ENCODE peak calls at places on chromosomes 16 and 17, in nine cellular contexts. W, Q, Z, B, G, J, R, K and Y are unnamed samples. For H3K36me3, the result is how much of the 10 kb centered on the place peaks cover.

GRCh38 chr17:83189673-83190385 is 110.4 kb downstream of the METRNL start:
- DNase-seq in W (no peak), Q (no peak), Z (peak), B (peak), G (no peak), J (peak), R (no peak), K (peak), Y (no peak)

GRCh38 chr16:49338867-49339266 is 34.7 kb upstream of the C16orf78 start:
- DNase-seq in W (no peak), Q (no peak), Z (no peak), B (no peak), G (no peak), J (no peak), R (no peak), K (no peak), Y (no peak)

GRCh38 chr16:19118938-19119431 is 5.2 kb downstream of the ITPRIPL2 start:
- DNase-seq in W (no peak), Q (peak), Z (peak), B (peak), G (no peak), J (peak), R (no peak), K (no peak), Y (no peak)

GRCh38 chr16:48426244-48427135 is 41.3 kb upstream of the SIAH1 start:
- DNase-seq in W (no peak), Q (no peak), Z (peak), B (no peak), G (no peak), J (no peak), R (no peak), K (no peak), Y (no peak)

GRCh38 chr17:16442594-16443389 is 27.4 kb downstream of the TRPV2 start:
- DNase-seq in W (no peak), Q (no peak), Z (no peak), B (no peak), G (no peak), J (no peak), R (no peak), K (no peak), Y (no peak)

GRCh38 chr17:30332057-30332542 is 1.8 kb downstream of the TMIGD1 start:
- DNase-seq in W (no peak), Q (no peak), Z (peak), B (no peak), G (no peak), J (no peak), R (no peak), K (no peak), Y (no peak)

GRCh38 chr16:10576390-10577304 is 3.8 kb downstream of the EMP2 start:
- DNase-seq in W (no peak), Q (no peak), Z (no peak), B (no peak), G (no peak), J (no peak), R (no peak), K (no peak), Y (peak)

GRCh38 chr17:68290268-68290954 is 516 bp downstream of the SLC16A6 start:
- DNase-seq in W (no peak), Q (no peak), Z (no peak), B (no peak), G (peak), J (no peak), R (peak), K (peak), Y (peak)

GRCh38 chr17:62597150-62597549 is 30.3 kb upstream of the MRC2 start:
- DNase-seq in W (no peak), Q (no peak), Z (no peak), B (no peak), G (no peak), J (no peak), R (no peak), K (no peak), Y (no peak)

GRCh38 chr17:77247048-77247541 is 106.3 kb downstream of the SEC14L1 start:
- DNase-seq in W (no peak), Q (peak), Z (peak), B (peak), G (peak), J (peak), R (peak), K (peak), Y (peak)

GRCh38 chr16:9072806-9073341 is 18.6 kb upstream of the HAPSTR1 start:
- DNase-seq in W (no peak), Q (no peak), Z (peak), B (no peak), G (no peak), J (no peak), R (no peak), K (no peak), Y (no peak)

GRCh38 chr16:912322-912683 is 58.5 kb downstream of the LMF1 start:
- DNase-seq in W (no peak), Q (no peak), Z (no peak), B (no peak), G (no peak), J (no peak), R (no peak), K (peak), Y (no peak)

GRCh38 chr16:7602424-7602935 is 269.8 kb downstream of the RBFOX1 start:
- DNase-seq in W (no peak), Q (no peak), Z (no peak), B (no peak), G (no peak), J (no peak), R (no peak), K (no peak), Y (peak)

GRCh38 chr16:51549836-51550235 is 398.8 kb upstream of the SALL1 start:
- DNase-seq in W (no peak), Q (no peak), Z (no peak), B (no peak), G (no peak), J (no peak), R (no peak), K (no peak), Y (no peak)

GRCh38 chr16:27405546-27406451 is 3.8 kb downstream of the IL21R start:
- DNase-seq in W (no peak), Q (no peak), Z (no peak), B (no peak), G (no peak), J (no peak), R (no peak), K (no peak), Y (peak)

GRCh38 chr17:49468827-49469385 is 26.2 kb upstream of the NGFR start:
- DNase-seq in W (no peak), Q (no peak), Z (peak), B (peak), G (no peak), J (no peak), R (no peak), K (no peak), Y (no peak)

GRCh38 chr16:49277766-49278566 is 3.7 kb downstream of the CBLN1 start:
- DNase-seq in W (no peak), Q (no peak), Z (peak), B (no peak), G (no peak), J (no peak), R (no peak), K (no peak), Y (peak)

GRCh38 chr17:30990458-30990857 is 19.6 kb downstream of the RNF135 start:
- DNase-seq in W (no peak), Q (no peak), Z (no peak), B (no peak), G (no peak), J (no peak), R (no peak), K (no peak), Y (no peak)

GRCh38 chr17:80353718-80354275 is 61.2 kb upstream of the ENDOV start:
- DNase-seq in W (no peak), Q (no peak), Z (no peak), B (no peak), G (no peak), J (no peak), R (no peak), K (no peak), Y (no peak)

GRCh38 chr17:80352216-80352895 is 62.6 kb upstream of the ENDOV start:
- DNase-seq in W (no peak), Q (no peak), Z (no peak), B (no peak), G (no peak), J (no peak), R (no peak), K (no peak), Y (no peak)

GRCh38 chr17:80356231-80356856 is 58.6 kb upstream of the ENDOV start:
- DNase-seq in W (no peak), Q (no peak), Z (no peak), B (no peak), G (no peak), J (no peak), R (no peak), K (no peak), Y (no peak)

GRCh38 chr17:80352991-80353665 is 61.8 kb upstream of the ENDOV start:
- DNase-seq in W (no peak), Q (no peak), Z (no peak), B (no peak), G (no peak), J (no peak), R (no peak), K (no peak), Y (no peak)

DNA sequence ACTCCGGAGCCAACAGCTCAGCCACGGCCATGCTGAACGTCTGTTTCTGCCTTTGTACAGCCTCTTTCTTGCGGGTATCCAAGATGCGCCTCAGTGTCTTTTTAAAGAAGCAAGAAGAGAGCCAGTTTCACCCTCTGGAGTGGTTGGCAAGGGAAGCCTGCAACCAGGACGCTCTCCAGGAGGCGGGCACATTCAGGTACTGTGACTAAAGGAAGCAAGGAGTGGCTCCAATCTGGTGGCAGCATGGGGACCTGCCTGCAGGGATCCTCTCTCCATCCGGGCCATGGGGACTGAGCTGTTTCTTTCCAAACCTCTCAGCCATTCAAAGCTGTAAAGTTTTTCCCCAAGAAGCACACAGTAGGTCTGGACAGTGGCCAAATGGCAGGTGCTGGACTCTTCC is 60.6 kb upstream of the ENDOV start:
- DNase-seq in W (no peak), Q (no peak), Z (no peak), B (no peak), G (no peak), J (no peak), R (no peak), K (no peak), Y (no peak)
- H3K36me3 ChIP-seq in W (half or more), Q (half or more), Z (half or more), B (under half), G (half or more), J (half or more), R (half or more), K (half or more), Y (under half)

GRCh38 chr17:37458805-37459204 is 30.9 kb upstream of the DUSP14 start:
- DNase-seq in W (no peak), Q (no peak), Z (no peak), B (no peak), G (no peak), J (peak), R (no peak), K (no peak), Y (no peak)

GRCh38 chr17:37462492-37462891 is 27.2 kb upstream of the DUSP14 start:
- DNase-seq in W (no peak), Q (no peak), Z (no peak), B (no peak), G (no peak), J (no peak), R (no peak), K (no peak), Y (no peak)

GRCh38 chr17:37465058-37465616 is 24.6 kb upstream of the DUSP14 start:
- DNase-seq in W (no peak), Q (no peak), Z (no peak), B (no peak), G (no peak), J (no peak), R (peak), K (no peak), Y (no peak)

GRCh38 chr17:37463039-37463438 is 26.7 kb upstream of the DUSP14 start:
- DNase-seq in W (no peak), Q (no peak), Z (no peak), B (no peak), G (no peak), J (no peak), R (no peak), K (no peak), Y (no peak)

DNA sequence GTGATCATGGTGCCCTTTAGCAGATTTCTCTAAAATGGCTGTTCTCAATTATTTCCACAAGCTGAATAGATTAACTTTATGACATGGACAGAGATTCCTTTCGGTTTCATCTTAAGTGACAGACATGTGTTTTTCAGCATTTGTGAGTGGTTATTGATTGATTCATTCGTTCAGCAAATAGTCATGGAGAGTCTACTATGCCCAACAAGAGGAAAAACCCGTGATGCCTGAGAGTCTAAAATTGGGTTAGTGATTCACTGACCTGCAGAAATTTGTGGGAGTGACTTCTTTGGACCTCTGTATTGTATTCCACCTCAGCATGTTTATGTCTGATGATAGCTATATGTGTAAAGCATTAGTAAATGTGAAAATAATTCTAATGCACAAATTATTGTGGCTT is 28.0 kb upstream of the DUSP14 start:
- DNase-seq in W (no peak), Q (no peak), Z (no peak), B (no peak), G (no peak), J (no peak), R (no peak), K (no peak), Y (no peak)
- H3K36me3 ChIP-seq in W (under half), Q (under half), Z (under half), B (under half), G (under half), J (under half), R (under half), K (under half), Y (under half)

GRCh38 chr17:43825567-43825966 is 7.4 kb downstream of the MPP3 start:
- DNase-seq in W (no peak), Q (no peak), Z (no peak), B (no peak), G (no peak), J (no peak), R (no peak), K (no peak), Y (no peak)

GRCh38 chr17:43820759-43821158 is 12.2 kb downstream of the MPP3 start:
- DNase-seq in W (no peak), Q (no peak), Z (no peak), B (no peak), G (no peak), J (no peak), R (no peak), K (no peak), Y (no peak)

GRCh38 chr17:43826206-43826605 is 6.7 kb downstream of the MPP3 start:
- DNase-seq in W (no peak), Q (no peak), Z (no peak), B (no peak), G (no peak), J (no peak), R (no peak), K (no peak), Y (no peak)

GRCh38 chr17:43822566-43823190 is 10.3 kb downstream of the MPP3 start:
- DNase-seq in W (no peak), Q (no peak), Z (no peak), B (no peak), G (no peak), J (no peak), R (no peak), K (no peak), Y (no peak)

GRCh38 chr17:43823350-43824084 is 9.4 kb downstream of the MPP3 start:
- DNase-seq in W (no peak), Q (no peak), Z (no peak), B (no peak), G (no peak), J (no peak), R (no peak), K (peak), Y (no peak)
- H3K36me3 ChIP-seq in W (under half), Q (under half), Z (under half), B (under half), G (under half), J (under half), R (under half), K (under half), Y (under half)

GRCh38 chr17:75232786-75233185 is 27.3 kb downstream of the NUP85 start:
- DNase-seq in W (no peak), Q (no peak), Z (no peak), B (no peak), G (no peak), J (no peak), R (no peak), K (no peak), Y (no peak)

GRCh38 chr17:75228847-75229246 is 23.4 kb downstream of the NUP85 start:
- DNase-seq in W (no peak), Q (no peak), Z (no peak), B (no peak), G (no peak), J (no peak), R (no peak), K (no peak), Y (no peak)

GRCh38 chr17:75231741-75232464 is 26.4 kb downstream of the NUP85 start:
- DNase-seq in W (no peak), Q (no peak), Z (no peak), B (no peak), G (no peak), J (no peak), R (no peak), K (no peak), Y (no peak)

GRCh38 chr17:75228305-75228704 is 22.8 kb downstream of the NUP85 start:
- DNase-seq in W (no peak), Q (no peak), Z (no peak), B (no peak), G (no peak), J (no peak), R (no peak), K (no peak), Y (no peak)

DNA sequence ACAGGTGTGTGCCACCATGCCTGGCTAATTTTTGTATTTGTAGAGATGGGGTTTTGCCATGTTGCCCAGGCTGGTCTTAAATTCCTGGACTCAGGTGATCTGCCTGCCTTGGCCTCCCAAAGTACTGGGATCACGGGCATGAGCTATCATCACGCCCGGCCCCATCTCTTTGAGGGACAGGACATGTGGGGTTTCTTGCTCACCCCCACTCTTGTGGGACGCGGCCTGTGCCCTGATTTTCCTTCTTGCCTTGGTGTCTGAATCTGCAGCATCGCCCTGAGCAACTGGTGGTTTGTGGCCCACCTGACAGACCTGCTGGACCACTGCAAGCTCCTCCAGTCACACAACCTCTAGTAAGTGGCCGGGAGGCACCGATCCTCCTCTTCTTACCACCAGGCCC is 25.6 kb downstream of the NUP85 start:
- DNase-seq in W (no peak), Q (no peak), Z (no peak), B (no peak), G (no peak), J (no peak), R (no peak), K (no peak), Y (no peak)
- H3K36me3 ChIP-seq in W (half or more), Q (under half), Z (half or more), B (under half), G (half or more), J (half or more), R (half or more), K (half or more), Y (half or more)

GRCh38 chr17:18071751-18072150 is 16.0 kb upstream of the DRG2 start:
- DNase-seq in W (no peak), Q (no peak), Z (no peak), B (no peak), G (no peak), J (no peak), R (no peak), K (no peak), Y (no peak)
- H3K36me3 ChIP-seq in W (under half), Q (under half), Z (under half), B (under half), G (under half), J (under half), R (under half), K (under half), Y (under half)

DNA sequence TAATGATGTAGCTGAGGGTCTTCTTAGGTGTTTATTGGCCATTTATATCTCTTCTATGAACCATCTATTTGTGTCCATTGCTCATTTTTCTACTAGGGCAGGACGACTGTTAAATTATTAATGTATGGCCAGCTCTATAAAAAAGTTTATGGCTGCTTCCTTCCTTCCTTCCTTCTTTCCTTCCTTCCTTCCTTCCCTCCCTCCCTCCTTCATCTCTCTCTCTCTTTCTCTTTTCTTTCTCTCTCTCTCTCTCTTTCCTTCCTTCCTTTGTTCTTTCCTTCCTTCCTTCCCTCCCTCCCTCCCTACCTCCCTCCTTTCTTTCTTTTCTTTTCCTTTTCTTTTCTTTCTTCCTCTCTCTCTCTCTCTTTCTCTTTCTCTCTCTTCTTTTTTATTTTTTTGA is 17.2 kb upstream of the NDEL1 start:
- DNase-seq in W (no peak), Q (no peak), Z (no peak), B (no peak), G (no peak), J (no peak), R (no peak), K (no peak), Y (no peak)
- H3K36me3 ChIP-seq in W (under half), Q (under half), Z (under half), B (under half), G (under half), J (under half), R (under half), K (under half), Y (under half)

DNA sequence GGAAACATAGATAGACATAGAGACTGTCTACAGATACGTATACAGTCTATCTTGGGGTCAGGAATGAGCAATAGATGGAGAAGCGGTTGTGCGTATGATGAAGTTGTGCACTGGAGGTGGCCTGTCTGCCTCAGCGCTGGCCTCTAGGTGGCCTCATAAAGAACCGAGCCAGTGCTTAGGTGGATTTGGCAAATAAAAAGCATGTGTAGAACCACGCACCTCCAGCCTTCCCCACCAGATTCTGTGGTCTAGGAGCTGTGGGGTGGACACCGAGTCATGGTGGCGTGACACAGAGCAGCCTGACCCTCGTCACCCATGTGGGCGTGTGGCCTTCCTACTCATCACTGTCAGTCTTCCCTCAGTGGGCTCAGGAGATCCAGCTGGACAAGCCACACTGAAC is 34.0 kb downstream of the PGS1 start:
- DNase-seq in W (no peak), Q (no peak), Z (no peak), B (no peak), G (no peak), J (no peak), R (no peak), K (no peak), Y (peak)
- H3K36me3 ChIP-seq in W (under half), Q (under half), Z (under half), B (under half), G (under half), J (half or more), R (under half), K (under half), Y (under half)

DNA sequence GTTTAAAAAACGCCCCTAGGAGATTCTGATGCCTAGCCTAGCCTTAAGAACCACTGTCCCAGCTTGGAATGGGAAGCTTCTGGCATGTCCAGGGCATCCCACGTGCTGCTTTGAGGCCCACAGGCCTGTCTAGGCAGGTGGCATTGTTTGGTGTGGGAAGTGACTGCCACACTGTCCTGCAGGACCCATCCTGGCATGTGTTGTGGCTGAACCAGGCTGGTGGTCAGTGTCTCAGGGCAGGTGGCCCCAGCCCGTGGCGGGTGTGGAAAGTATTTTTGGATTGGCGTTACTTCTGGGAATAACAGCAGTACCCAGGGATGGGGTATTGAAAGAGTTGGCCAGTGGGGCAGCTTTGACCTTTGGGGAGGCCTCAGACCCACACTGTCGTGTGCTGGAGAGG is 27.9 kb downstream of the PGS1 start:
- DNase-seq in W (no peak), Q (no peak), Z (no peak), B (no peak), G (no peak), J (no peak), R (no peak), K (no peak), Y (no peak)
- H3K36me3 ChIP-seq in W (under half), Q (under half), Z (under half), B (under half), G (under half), J (half or more), R (under half), K (under half), Y (under half)

GRCh38 chr16:31125844-31126243 is 8.4 kb downstream of the KAT8 start:
- DNase-seq in W (no peak), Q (no peak), Z (no peak), B (no peak), G (no peak), J (no peak), R (no peak), K (no peak), Y (peak)
- H3K36me3 ChIP-seq in W (half or more), Q (under half), Z (under half), B (under half), G (under half), J (half or more), R (under half), K (half or more), Y (under half)